ENCODE peak calls at places on chromosomes 16 and 17, in eight cellular contexts. One of them, this sample, is unnamed.

GRCh38 chr17:68705331-68706166 is 104.4 kb upstream of the FAM20A start:
- DNase-seq in dorsolateral prefrontal cortex: no peak
- DNase-seq in HFF-Myc: peak
- DNase-seq in HuH-7: no peak
- DNase-seq in psoas muscle: no peak
- DNase-seq in NCI-H1694 treated with DMSO at 0.1 percent for 48 hours: no peak
- DNase-seq in stromal cell of bone marrow: peak
- DNase-seq in tibial nerve: no peak
- DNase-seq in this sample: no peak

GRCh38 chr17:56310780-56311179 is 157.5 kb downstream of the ANKFN1 start:
- DNase-seq in dorsolateral prefrontal cortex: no peak
- DNase-seq in HFF-Myc: no peak
- DNase-seq in HuH-7: no peak
- DNase-seq in psoas muscle: no peak
- DNase-seq in NCI-H1694 treated with DMSO at 0.1 percent for 48 hours: no peak
- DNase-seq in stromal cell of bone marrow: no peak
- DNase-seq in tibial nerve: no peak
- DNase-seq in this sample: no peak

GRCh38 chr16:15444264-15444663 is 9.9 kb downstream of the BMERB1 start:
- DNase-seq in dorsolateral prefrontal cortex: no peak
- DNase-seq in HFF-Myc: no peak
- DNase-seq in HuH-7: no peak
- DNase-seq in psoas muscle: no peak
- DNase-seq in NCI-H1694 treated with DMSO at 0.1 percent for 48 hours: no peak
- DNase-seq in stromal cell of bone marrow: no peak
- DNase-seq in tibial nerve: no peak
- DNase-seq in this sample: no peak

GRCh38 chr17:50265212-50265611 is 9.1 kb upstream of the TMEM92 start:
- DNase-seq in dorsolateral prefrontal cortex: no peak
- DNase-seq in HFF-Myc: no peak
- DNase-seq in HuH-7: no peak
- DNase-seq in psoas muscle: no peak
- DNase-seq in NCI-H1694 treated with DMSO at 0.1 percent for 48 hours: no peak
- DNase-seq in stromal cell of bone marrow: no peak
- DNase-seq in tibial nerve: no peak
- DNase-seq in this sample: peak

GRCh38 chr16:16992986-16993783 is 477.6 kb downstream of the XYLT1 start:
- DNase-seq in dorsolateral prefrontal cortex: no peak
- DNase-seq in HFF-Myc: no peak
- DNase-seq in HuH-7: no peak
- DNase-seq in psoas muscle: no peak
- DNase-seq in NCI-H1694 treated with DMSO at 0.1 percent for 48 hours: no peak
- DNase-seq in stromal cell of bone marrow: no peak
- DNase-seq in tibial nerve: no peak
- DNase-seq in this sample: no peak

GRCh38 chr17:64357191-64357981 is 33.3 kb downstream of the PECAM1 start:
- DNase-seq in dorsolateral prefrontal cortex: peak
- DNase-seq in HFF-Myc: peak
- DNase-seq in HuH-7: no peak
- DNase-seq in psoas muscle: peak
- DNase-seq in NCI-H1694 treated with DMSO at 0.1 percent for 48 hours: peak
- DNase-seq in stromal cell of bone marrow: peak
- DNase-seq in tibial nerve: peak
- DNase-seq in this sample: no peak

GRCh38 chr16:5709889-5710288 is 612.3 kb upstream of the EEF2KMT start:
- DNase-seq in dorsolateral prefrontal cortex: no peak
- DNase-seq in HFF-Myc: no peak
- DNase-seq in HuH-7: peak
- DNase-seq in psoas muscle: no peak
- DNase-seq in NCI-H1694 treated with DMSO at 0.1 percent for 48 hours: no peak
- DNase-seq in stromal cell of bone marrow: no peak
- DNase-seq in tibial nerve: no peak
- DNase-seq in this sample: no peak

GRCh38 chr16:68452176-68452575 is 3.9 kb upstream of the SMPD3 start:
- DNase-seq in dorsolateral prefrontal cortex: no peak
- DNase-seq in HFF-Myc: no peak
- DNase-seq in HuH-7: no peak
- DNase-seq in psoas muscle: no peak
- DNase-seq in NCI-H1694 treated with DMSO at 0.1 percent for 48 hours: no peak
- DNase-seq in stromal cell of bone marrow: no peak
- DNase-seq in tibial nerve: no peak
- DNase-seq in this sample: no peak

GRCh38 chr16:85137323-85138072 is 25.2 kb upstream of the CIBAR2 start:
- DNase-seq in dorsolateral prefrontal cortex: peak
- DNase-seq in HFF-Myc: peak
- DNase-seq in HuH-7: peak
- DNase-seq in psoas muscle: peak
- DNase-seq in NCI-H1694 treated with DMSO at 0.1 percent for 48 hours: no peak
- DNase-seq in stromal cell of bone marrow: peak
- DNase-seq in tibial nerve: peak
- DNase-seq in this sample: no peak

GRCh38 chr17:58531661-58532554 is 17.5 kb upstream of the MTMR4 start:
- DNase-seq in dorsolateral prefrontal cortex: peak
- DNase-seq in HFF-Myc: no peak
- DNase-seq in HuH-7: peak
- DNase-seq in psoas muscle: peak
- DNase-seq in NCI-H1694 treated with DMSO at 0.1 percent for 48 hours: no peak
- DNase-seq in stromal cell of bone marrow: no peak
- DNase-seq in tibial nerve: no peak
- DNase-seq in this sample: peak

GRCh38 chr17:76540381-76541300 is 797 bp downstream of the PRCD start:
- DNase-seq in dorsolateral prefrontal cortex: peak
- DNase-seq in HFF-Myc: peak
- DNase-seq in HuH-7: peak
- DNase-seq in psoas muscle: peak
- DNase-seq in NCI-H1694 treated with DMSO at 0.1 percent for 48 hours: peak
- DNase-seq in stromal cell of bone marrow: peak
- DNase-seq in tibial nerve: peak
- DNase-seq in this sample: peak

GRCh38 chr17:16987830-16988601 is 16.1 kb upstream of the TNFRSF13B start:
- DNase-seq in dorsolateral prefrontal cortex: peak
- DNase-seq in HFF-Myc: peak
- DNase-seq in HuH-7: no peak
- DNase-seq in psoas muscle: peak
- DNase-seq in NCI-H1694 treated with DMSO at 0.1 percent for 48 hours: no peak
- DNase-seq in stromal cell of bone marrow: peak
- DNase-seq in tibial nerve: peak
- DNase-seq in this sample: peak

GRCh38 chr16:61887903-61888302 is 148.3 kb downstream of the CDH8 start:
- DNase-seq in dorsolateral prefrontal cortex: peak
- DNase-seq in HFF-Myc: no peak
- DNase-seq in HuH-7: no peak
- DNase-seq in psoas muscle: no peak
- DNase-seq in NCI-H1694 treated with DMSO at 0.1 percent for 48 hours: no peak
- DNase-seq in stromal cell of bone marrow: peak
- DNase-seq in tibial nerve: no peak
- DNase-seq in this sample: no peak

GRCh38 chr16:62256406-62256805 is 220.2 kb upstream of the CDH8 start:
- DNase-seq in dorsolateral prefrontal cortex: no peak
- DNase-seq in HFF-Myc: no peak
- DNase-seq in HuH-7: no peak
- DNase-seq in psoas muscle: no peak
- DNase-seq in NCI-H1694 treated with DMSO at 0.1 percent for 48 hours: no peak
- DNase-seq in stromal cell of bone marrow: no peak
- DNase-seq in tibial nerve: no peak
- DNase-seq in this sample: no peak

GRCh38 chr16:19285431-19285830 is at the start of gene CLEC19A:
- DNase-seq in dorsolateral prefrontal cortex: no peak
- DNase-seq in HFF-Myc: no peak
- DNase-seq in HuH-7: no peak
- DNase-seq in psoas muscle: no peak
- DNase-seq in NCI-H1694 treated with DMSO at 0.1 percent for 48 hours: no peak
- DNase-seq in stromal cell of bone marrow: no peak
- DNase-seq in tibial nerve: no peak
- DNase-seq in this sample: no peak

GRCh38 chr17:11459780-11460426 is 138.4 kb upstream of the DNAH9 start:
- DNase-seq in dorsolateral prefrontal cortex: no peak
- DNase-seq in HFF-Myc: no peak
- DNase-seq in HuH-7: no peak
- DNase-seq in psoas muscle: no peak
- DNase-seq in NCI-H1694 treated with DMSO at 0.1 percent for 48 hours: no peak
- DNase-seq in stromal cell of bone marrow: no peak
- DNase-seq in tibial nerve: no peak
- DNase-seq in this sample: no peak

GRCh38 chr17:70134777-70135176 is 34.6 kb upstream of the KCNJ2 start:
- DNase-seq in dorsolateral prefrontal cortex: no peak
- DNase-seq in HFF-Myc: no peak
- DNase-seq in HuH-7: no peak
- DNase-seq in psoas muscle: no peak
- DNase-seq in NCI-H1694 treated with DMSO at 0.1 percent for 48 hours: no peak
- DNase-seq in stromal cell of bone marrow: no peak
- DNase-seq in tibial nerve: no peak
- DNase-seq in this sample: no peak

GRCh38 chr17:69336580-69336979 is 9.6 kb upstream of the ABCA5 start:
- DNase-seq in dorsolateral prefrontal cortex: no peak
- DNase-seq in HFF-Myc: no peak
- DNase-seq in HuH-7: no peak
- DNase-seq in psoas muscle: no peak
- DNase-seq in NCI-H1694 treated with DMSO at 0.1 percent for 48 hours: no peak
- DNase-seq in stromal cell of bone marrow: no peak
- DNase-seq in tibial nerve: no peak
- DNase-seq in this sample: no peak